ENCODE peak calls at places on chromosome X, in seven cellular contexts. One of them, this sample, is unnamed.

GRCh38 chrX:2552621-2553297 is 52.0 kb upstream of the DHRSX start:
- DNase-seq in activated T-cell treated with anti-CD3 and anti-CD28 coated beads for 1 hour: no peak
- DNase-seq in activated CD4-positive, alpha-beta T cell treated with anti-CD3 and anti-CD28 coated beads, Interleukin-2, amount 50 U/mL, for 48 hours: no peak
- DNase-seq in fibroblast of mammary gland: peak; percentile 12
- DNase-seq in stomach: no peak
- DNase-seq in activated CD8-positive, alpha-beta T cell treated with anti-CD3 and anti-CD28 coated beads, Interleukin-2, amount 10 ng/mL, durations not matched to agents 7 days and 5 days: no peak
- DNase-seq in endothelial cell: no peak
- DNase-seq in this sample: no peak

GRCh38 chrX:21131786-21132185 is 242.4 kb upstream of the CNKSR2 start:
- DNase-seq in stomach: no peak
- DNase-seq in activated CD4-positive, alpha-beta T cell treated with anti-CD3 and anti-CD28 coated beads, Interleukin-2, amount 50 U/mL, for 48 hours: no peak
- DNase-seq in activated CD8-positive, alpha-beta T cell treated with anti-CD3 and anti-CD28 coated beads, Interleukin-2, amount 10 ng/mL, durations not matched to agents 7 days and 5 days: no peak
- DNase-seq in endothelial cell: no peak
- DNase-seq in fibroblast of mammary gland: no peak
- DNase-seq in activated T-cell treated with anti-CD3 and anti-CD28 coated beads for 1 hour: no peak
- DNase-seq in this sample: no peak

GRCh38 chrX:103726477-103726876 is 15.8 kb downstream of the TMEM31 start:
- DNase-seq in activated CD4-positive, alpha-beta T cell treated with anti-CD3 and anti-CD28 coated beads, Interleukin-2, amount 50 U/mL, for 48 hours: no peak
- DNase-seq in endothelial cell: no peak
- DNase-seq in activated CD8-positive, alpha-beta T cell treated with anti-CD3 and anti-CD28 coated beads, Interleukin-2, amount 10 ng/mL, durations not matched to agents 7 days and 5 days: no peak
- DNase-seq in stomach: peak; percentile 27
- DNase-seq in activated T-cell treated with anti-CD3 and anti-CD28 coated beads for 1 hour: no peak
- DNase-seq in fibroblast of mammary gland: no peak
- DNase-seq in this sample: no peak

GRCh38 chrX:20217279-20217678 is 49.4 kb downstream of the RPS6KA3 start:
- DNase-seq in activated CD8-positive, alpha-beta T cell treated with anti-CD3 and anti-CD28 coated beads, Interleukin-2, amount 10 ng/mL, durations not matched to agents 7 days and 5 days: no peak
- DNase-seq in stomach: no peak
- DNase-seq in activated CD4-positive, alpha-beta T cell treated with anti-CD3 and anti-CD28 coated beads, Interleukin-2, amount 50 U/mL, for 48 hours: no peak
- DNase-seq in activated T-cell treated with anti-CD3 and anti-CD28 coated beads for 1 hour: no peak
- DNase-seq in fibroblast of mammary gland: peak; percentile 79
- DNase-seq in endothelial cell: no peak
- DNase-seq in this sample: peak; percentile 46

GRCh38 chrX:24424948-24425347 is 40.1 kb upstream of the PDK3 start:
- DNase-seq in endothelial cell: no peak
- DNase-seq in stomach: no peak
- DNase-seq in activated CD8-positive, alpha-beta T cell treated with anti-CD3 and anti-CD28 coated beads, Interleukin-2, amount 10 ng/mL, durations not matched to agents 7 days and 5 days: no peak
- DNase-seq in activated CD4-positive, alpha-beta T cell treated with anti-CD3 and anti-CD28 coated beads, Interleukin-2, amount 50 U/mL, for 48 hours: no peak
- DNase-seq in activated T-cell treated with anti-CD3 and anti-CD28 coated beads for 1 hour: no peak
- DNase-seq in fibroblast of mammary gland: peak; percentile 79
- DNase-seq in this sample: no peak

GRCh38 chrX:25277574-25277973 is 261.8 kb upstream of the ARX start:
- DNase-seq in activated CD4-positive, alpha-beta T cell treated with anti-CD3 and anti-CD28 coated beads, Interleukin-2, amount 50 U/mL, for 48 hours: no peak
- DNase-seq in endothelial cell: no peak
- DNase-seq in stomach: no peak
- DNase-seq in activated CD8-positive, alpha-beta T cell treated with anti-CD3 and anti-CD28 coated beads, Interleukin-2, amount 10 ng/mL, durations not matched to agents 7 days and 5 days: no peak
- DNase-seq in activated T-cell treated with anti-CD3 and anti-CD28 coated beads for 1 hour: no peak
- DNase-seq in fibroblast of mammary gland: no peak
- DNase-seq in this sample: no peak

GRCh38 chrX:8139713-8140112 is 31.4 kb downstream of the VCX2 start:
- DNase-seq in endothelial cell: no peak
- DNase-seq in fibroblast of mammary gland: peak; percentile 55
- DNase-seq in activated T-cell treated with anti-CD3 and anti-CD28 coated beads for 1 hour: no peak
- DNase-seq in activated CD8-positive, alpha-beta T cell treated with anti-CD3 and anti-CD28 coated beads, Interleukin-2, amount 10 ng/mL, durations not matched to agents 7 days and 5 days: no peak
- DNase-seq in stomach: no peak
- DNase-seq in activated CD4-positive, alpha-beta T cell treated with anti-CD3 and anti-CD28 coated beads, Interleukin-2, amount 50 U/mL, for 48 hours: no peak
- DNase-seq in this sample: peak; percentile 66

GRCh38 chrX:19840899-19841648 is 46.3 kb downstream of the SH3KBP1 start:
- DNase-seq in activated CD4-positive, alpha-beta T cell treated with anti-CD3 and anti-CD28 coated beads, Interleukin-2, amount 50 U/mL, for 48 hours: peak; percentile 45
- DNase-seq in endothelial cell: no peak
- DNase-seq in stomach: no peak
- DNase-seq in fibroblast of mammary gland: no peak
- DNase-seq in activated CD8-positive, alpha-beta T cell treated with anti-CD3 and anti-CD28 coated beads, Interleukin-2, amount 10 ng/mL, durations not matched to agents 7 days and 5 days: no peak
- DNase-seq in activated T-cell treated with anti-CD3 and anti-CD28 coated beads for 1 hour: no peak
- DNase-seq in this sample: no peak

GRCh38 chrX:11953615-11954014 is 184.7 kb upstream of the FRMPD4 start:
- DNase-seq in activated CD8-positive, alpha-beta T cell treated with anti-CD3 and anti-CD28 coated beads, Interleukin-2, amount 10 ng/mL, durations not matched to agents 7 days and 5 days: no peak
- DNase-seq in activated CD4-positive, alpha-beta T cell treated with anti-CD3 and anti-CD28 coated beads, Interleukin-2, amount 50 U/mL, for 48 hours: no peak
- DNase-seq in endothelial cell: no peak
- DNase-seq in fibroblast of mammary gland: peak; percentile 86
- DNase-seq in activated T-cell treated with anti-CD3 and anti-CD28 coated beads for 1 hour: no peak
- DNase-seq in stomach: no peak
- DNase-seq in this sample: peak; percentile 92

GRCh38 chrX:126238220-126238619 is 72.1 kb upstream of the DCAF12L2 start:
- DNase-seq in stomach: no peak
- DNase-seq in activated CD8-positive, alpha-beta T cell treated with anti-CD3 and anti-CD28 coated beads, Interleukin-2, amount 10 ng/mL, durations not matched to agents 7 days and 5 days: no peak
- DNase-seq in endothelial cell: no peak
- DNase-seq in activated CD4-positive, alpha-beta T cell treated with anti-CD3 and anti-CD28 coated beads, Interleukin-2, amount 50 U/mL, for 48 hours: no peak
- DNase-seq in fibroblast of mammary gland: no peak
- DNase-seq in activated T-cell treated with anti-CD3 and anti-CD28 coated beads for 1 hour: no peak
- DNase-seq in this sample: no peak

GRCh38 chrX:133171962-133172708 is 46.0 kb downstream of the TFDP3 start:
- DNase-seq in activated T-cell treated with anti-CD3 and anti-CD28 coated beads for 1 hour: no peak
- DNase-seq in fibroblast of mammary gland: peak; percentile 9
- DNase-seq in stomach: no peak
- DNase-seq in activated CD4-positive, alpha-beta T cell treated with anti-CD3 and anti-CD28 coated beads, Interleukin-2, amount 50 U/mL, for 48 hours: no peak
- DNase-seq in endothelial cell: no peak
- DNase-seq in activated CD8-positive, alpha-beta T cell treated with anti-CD3 and anti-CD28 coated beads, Interleukin-2, amount 10 ng/mL, durations not matched to agents 7 days and 5 days: no peak
- DNase-seq in this sample: peak; percentile 24

GRCh38 chrX:48961585-48962091 is 4.2 kb upstream of the OTUD5 start:
- DNase-seq in activated T-cell treated with anti-CD3 and anti-CD28 coated beads for 1 hour: no peak
- DNase-seq in fibroblast of mammary gland: no peak
- DNase-seq in activated CD8-positive, alpha-beta T cell treated with anti-CD3 and anti-CD28 coated beads, Interleukin-2, amount 10 ng/mL, durations not matched to agents 7 days and 5 days: no peak
- DNase-seq in activated CD4-positive, alpha-beta T cell treated with anti-CD3 and anti-CD28 coated beads, Interleukin-2, amount 50 U/mL, for 48 hours: no peak
- DNase-seq in endothelial cell: no peak
- DNase-seq in stomach: no peak
- DNase-seq in this sample: peak; percentile 54

GRCh38 chrX:42128587-42128986 is 205.2 kb upstream of the CASK start:
- DNase-seq in stomach: no peak
- DNase-seq in activated T-cell treated with anti-CD3 and anti-CD28 coated beads for 1 hour: no peak
- DNase-seq in activated CD4-positive, alpha-beta T cell treated with anti-CD3 and anti-CD28 coated beads, Interleukin-2, amount 50 U/mL, for 48 hours: no peak
- DNase-seq in endothelial cell: no peak
- DNase-seq in fibroblast of mammary gland: no peak
- DNase-seq in activated CD8-positive, alpha-beta T cell treated with anti-CD3 and anti-CD28 coated beads, Interleukin-2, amount 10 ng/mL, durations not matched to agents 7 days and 5 days: peak; percentile 27
- DNase-seq in this sample: no peak

GRCh38 chrX:133542476-133542875 is 127.2 kb upstream of the GPC4 start:
- DNase-seq in activated CD4-positive, alpha-beta T cell treated with anti-CD3 and anti-CD28 coated beads, Interleukin-2, amount 50 U/mL, for 48 hours: no peak
- DNase-seq in fibroblast of mammary gland: peak; percentile 44
- DNase-seq in endothelial cell: no peak
- DNase-seq in activated T-cell treated with anti-CD3 and anti-CD28 coated beads for 1 hour: no peak
- DNase-seq in stomach: no peak
- DNase-seq in activated CD8-positive, alpha-beta T cell treated with anti-CD3 and anti-CD28 coated beads, Interleukin-2, amount 10 ng/mL, durations not matched to agents 7 days and 5 days: no peak
- DNase-seq in this sample: peak; percentile 64

GRCh38 chrX:50430917-50431316 is 39.7 kb downstream of the DGKK start:
- DNase-seq in activated CD4-positive, alpha-beta T cell treated with anti-CD3 and anti-CD28 coated beads, Interleukin-2, amount 50 U/mL, for 48 hours: no peak
- DNase-seq in activated CD8-positive, alpha-beta T cell treated with anti-CD3 and anti-CD28 coated beads, Interleukin-2, amount 10 ng/mL, durations not matched to agents 7 days and 5 days: no peak
- DNase-seq in fibroblast of mammary gland: peak; percentile 7
- DNase-seq in stomach: no peak
- DNase-seq in endothelial cell: no peak
- DNase-seq in activated T-cell treated with anti-CD3 and anti-CD28 coated beads for 1 hour: no peak
- DNase-seq in this sample: no peak

GRCh38 chrX:95318882-95319281 is 1365.8 kb upstream of the DIAPH2 start:
- DNase-seq in activated T-cell treated with anti-CD3 and anti-CD28 coated beads for 1 hour: no peak
- DNase-seq in endothelial cell: peak; percentile 4
- DNase-seq in activated CD8-positive, alpha-beta T cell treated with anti-CD3 and anti-CD28 coated beads, Interleukin-2, amount 10 ng/mL, durations not matched to agents 7 days and 5 days: no peak
- DNase-seq in fibroblast of mammary gland: peak; percentile 3
- DNase-seq in activated CD4-positive, alpha-beta T cell treated with anti-CD3 and anti-CD28 coated beads, Interleukin-2, amount 50 U/mL, for 48 hours: no peak
- DNase-seq in stomach: no peak
- DNase-seq in this sample: no peak

GRCh38 chrX:91080822-91081221 is 353.8 kb upstream of the PABPC5 start:
- DNase-seq in stomach: no peak
- DNase-seq in activated T-cell treated with anti-CD3 and anti-CD28 coated beads for 1 hour: no peak
- DNase-seq in activated CD4-positive, alpha-beta T cell treated with anti-CD3 and anti-CD28 coated beads, Interleukin-2, amount 50 U/mL, for 48 hours: no peak
- DNase-seq in activated CD8-positive, alpha-beta T cell treated with anti-CD3 and anti-CD28 coated beads, Interleukin-2, amount 10 ng/mL, durations not matched to agents 7 days and 5 days: no peak
- DNase-seq in endothelial cell: no peak
- DNase-seq in fibroblast of mammary gland: no peak
- DNase-seq in this sample: no peak

GRCh38 chrX:153793291-153793690 is 884 bp downstream of the IDH3G start:
- DNase-seq in activated CD8-positive, alpha-beta T cell treated with anti-CD3 and anti-CD28 coated beads, Interleukin-2, amount 10 ng/mL, durations not matched to agents 7 days and 5 days: no peak
- DNase-seq in fibroblast of mammary gland: peak; percentile 22
- DNase-seq in activated CD4-positive, alpha-beta T cell treated with anti-CD3 and anti-CD28 coated beads, Interleukin-2, amount 50 U/mL, for 48 hours: no peak
- DNase-seq in stomach: no peak
- DNase-seq in activated T-cell treated with anti-CD3 and anti-CD28 coated beads for 1 hour: no peak
- DNase-seq in endothelial cell: no peak
- DNase-seq in this sample: peak; percentile 25

GRCh38 chrX:16946361-16946964 is at the start of gene REPS2:
- DNase-seq in activated T-cell treated with anti-CD3 and anti-CD28 coated beads for 1 hour: peak; percentile 70
- DNase-seq in activated CD8-positive, alpha-beta T cell treated with anti-CD3 and anti-CD28 coated beads, Interleukin-2, amount 10 ng/mL, durations not matched to agents 7 days and 5 days: peak; percentile 72
- DNase-seq in fibroblast of mammary gland: peak; percentile 33
- DNase-seq in activated CD4-positive, alpha-beta T cell treated with anti-CD3 and anti-CD28 coated beads, Interleukin-2, amount 50 U/mL, for 48 hours: peak; percentile 76
- DNase-seq in endothelial cell: peak; percentile 70
- DNase-seq in stomach: peak; percentile 92
- DNase-seq in this sample: peak; percentile 56

GRCh38 chrX:67159437-67159836 is 384.4 kb upstream of the AR start:
- DNase-seq in stomach: no peak
- DNase-seq in fibroblast of mammary gland: no peak
- DNase-seq in activated CD4-positive, alpha-beta T cell treated with anti-CD3 and anti-CD28 coated beads, Interleukin-2, amount 50 U/mL, for 48 hours: no peak
- DNase-seq in activated T-cell treated with anti-CD3 and anti-CD28 coated beads for 1 hour: no peak
- DNase-seq in endothelial cell: no peak
- DNase-seq in activated CD8-positive, alpha-beta T cell treated with anti-CD3 and anti-CD28 coated beads, Interleukin-2, amount 10 ng/mL, durations not matched to agents 7 days and 5 days: no peak
- DNase-seq in this sample: no peak

GRCh38 chrX:70504772-70505450 is 60.3 kb downstream of the DLG3 start:
- DNase-seq in activated T-cell treated with anti-CD3 and anti-CD28 coated beads for 1 hour: no peak
- DNase-seq in activated CD8-positive, alpha-beta T cell treated with anti-CD3 and anti-CD28 coated beads, Interleukin-2, amount 10 ng/mL, durations not matched to agents 7 days and 5 days: no peak
- DNase-seq in endothelial cell: no peak
- DNase-seq in fibroblast of mammary gland: no peak
- DNase-seq in activated CD4-positive, alpha-beta T cell treated with anti-CD3 and anti-CD28 coated beads, Interleukin-2, amount 50 U/mL, for 48 hours: peak; percentile 53
- DNase-seq in stomach: no peak
- DNase-seq in this sample: no peak

GRCh38 chrX:21798677-21799219 is 40.7 kb upstream of the MBTPS2 start:
- DNase-seq in fibroblast of mammary gland: peak; percentile 76
- DNase-seq in activated T-cell treated with anti-CD3 and anti-CD28 coated beads for 1 hour: no peak
- DNase-seq in stomach: peak; percentile 26
- DNase-seq in activated CD4-positive, alpha-beta T cell treated with anti-CD3 and anti-CD28 coated beads, Interleukin-2, amount 50 U/mL, for 48 hours: no peak
- DNase-seq in activated CD8-positive, alpha-beta T cell treated with anti-CD3 and anti-CD28 coated beads, Interleukin-2, amount 10 ng/mL, durations not matched to agents 7 days and 5 days: no peak
- DNase-seq in endothelial cell: no peak
- DNase-seq in this sample: peak; percentile 59

GRCh38 chrX:29580560-29580959 is 634.8 kb upstream of the MAGEB2 start:
- DNase-seq in stomach: no peak
- DNase-seq in fibroblast of mammary gland: no peak
- DNase-seq in endothelial cell: no peak
- DNase-seq in activated T-cell treated with anti-CD3 and anti-CD28 coated beads for 1 hour: no peak
- DNase-seq in activated CD4-positive, alpha-beta T cell treated with anti-CD3 and anti-CD28 coated beads, Interleukin-2, amount 50 U/mL, for 48 hours: no peak
- DNase-seq in activated CD8-positive, alpha-beta T cell treated with anti-CD3 and anti-CD28 coated beads, Interleukin-2, amount 10 ng/mL, durations not matched to agents 7 days and 5 days: no peak
- DNase-seq in this sample: no peak